ENCODE peak calls at places on chromosomes 7 and 10, in seven cellular contexts. F is stimulated activated CD4-positive, alpha-beta T cell treated with anti-CD3 and anti-CD28 coated beads, Interleukin-12 subunit alpha, Interleukin-12 subunit beta, amount 100 ng/mL, for 24 hours; P is stimulated activated CD8-positive, alpha-beta memory T cell treated with anti-CD3 and anti-CD28 coated beads, Interleukin-4, amount 100 ng/mL, for 24 hours; W is NCI-H1092 treated with DMSO at 0.1 percent for 48 hours; T is AG04449; H is T-helper 2 cell; L is LNCaP clone FGC. E is an unnamed sample.

GRCh38 chr10:114822771-114823463 is 1.3 kb downstream of the FHIP2A start:
- DNase-seq in F (no peak), P (no peak), W (no peak), T (no peak), H (no peak), L (peak; percentile 73), E (no peak)

GRCh38 chr10:7789390-7789789 is 1.4 kb downstream of the ATP5F1C start:
- DNase-seq in F (no peak), P (no peak), W (peak; percentile 36), T (no peak), H (no peak), L (no peak), E (no peak)

GRCh38 chr7:108246227-108246837 is 116.2 kb upstream of the LAMB4 start:
- DNase-seq in F (no peak), P (no peak), W (no peak), T (peak; percentile 67), H (no peak), L (no peak), E (no peak)

GRCh38 chr7:26326211-26326610 is 34.5 kb downstream of the SNX10 start:
- DNase-seq in F (no peak), P (no peak), W (no peak), T (no peak), H (no peak), L (no peak), E (no peak)

GRCh38 chr10:11176746-11177145 is 159.1 kb downstream of the CELF2 start:
- DNase-seq in F (no peak), P (no peak), W (no peak), T (no peak), H (no peak), L (no peak), E (no peak)

GRCh38 chr10:72455889-72456588 is 101.3 kb upstream of the DNAJB12 start:
- DNase-seq in F (no peak), P (no peak), W (no peak), T (no peak), H (no peak), L (no peak), E (no peak)

GRCh38 chr7:94957041-94957440 is 49.6 kb downstream of the PPP1R9A start:
- DNase-seq in F (no peak), P (no peak), W (no peak), T (no peak), H (no peak), L (no peak), E (no peak)

GRCh38 chr7:141158562-141158961 is 84.7 kb downstream of the TMEM178B start:
- DNase-seq in F (no peak), P (no peak), W (no peak), T (peak; percentile 46), H (no peak), L (peak; percentile 2), E (no peak)

GRCh38 chr10:102834143-102834542 is 3.1 kb downstream of the CYP17A1 start:
- DNase-seq in F (no peak), P (no peak), W (no peak), T (no peak), H (no peak), L (peak; percentile 18), E (no peak)

GRCh38 chr7:155141562-155141961 is 71.4 kb downstream of the HTR5A start:
- DNase-seq in F (no peak), P (no peak), W (no peak), T (no peak), H (no peak), L (no peak), E (no peak)

GRCh38 chr7:51246258-51247245 is 70.1 kb downstream of the COBL start:
- DNase-seq in F (no peak), P (no peak), W (peak; percentile 60), T (no peak), H (no peak), L (no peak), E (no peak)

E was measured in activated naive CD8-positive, alpha-beta T cell treated with anti-CD3 and anti-CD28 coated beads, Interleukin-2, amount 50 U/mL, for 16 hours.